ENCODE peak calls at places on chromosomes 12 and 14, in seven cellular contexts. R is CD8-positive, alpha-beta T cell; H is activated naive CD4-positive, alpha-beta T cell treated with anti-CD3 and anti-CD28 coated beads for 36 hours; I is NCI-H345; B is thoracic aorta; W is Jurkat, Clone E6-1; C is NCI-H2029 treated with DMSO at 0.1 percent for 48 hours. A is an unnamed sample.

GRCh38 chr14:98963610-98964009 is 308.4 kb downstream of the BCL11B start:
- DNase-seq in B (no peak), R (no peak), C (no peak), I (no peak), W (no peak), H (no peak), A (no peak)

GRCh38 chr12:28175098-28175589 is 15.1 kb upstream of the CCDC91 start:
- DNase-seq in H (no peak), R (no peak), I (no peak), C (no peak), W (no peak), B (no peak), A (no peak)

GRCh38 chr14:104982548-104983230 is 2.9 kb upstream of the CLBA1 start:
- DNase-seq in W (no peak), I (no peak), B (no peak), R (no peak), H (no peak), C (no peak), A (no peak)

GRCh38 chr12:8145754-8146415 is 10.9 kb upstream of the ZNF705A start:
- DNase-seq in C (no peak), W (no peak), H (no peak), B (peak; percentile 22), I (no peak), R (no peak), A (no peak)

GRCh38 chr12:78951746-78952532 is 87.4 kb downstream of the SYT1 start:
- DNase-seq in I (peak; percentile 58), B (no peak), H (no peak), R (no peak), W (no peak), C (peak; percentile 69), A (no peak)

GRCh38 chr12:93894391-93895095 is 217.4 kb downstream of the CRADD start:
- DNase-seq in H (no peak), I (no peak), C (no peak), B (peak; percentile 75), W (no peak), R (no peak), A (no peak)

GRCh38 chr12:58029260-58029659 is 87.9 kb downstream of the ATP23 start:
- DNase-seq in R (no peak), C (no peak), I (no peak), B (no peak), W (no peak), H (no peak), A (no peak)

GRCh38 chr12:90585640-90586304 is 369.2 kb downstream of the CCER1 start:
- DNase-seq in B (no peak), W (no peak), I (no peak), H (no peak), R (no peak), C (no peak), A (no peak)

GRCh38 chr14:55638665-55639064 is 58.7 kb downstream of the KTN1 start:
- DNase-seq in H (no peak), I (no peak), R (no peak), C (no peak), W (no peak), B (no peak), A (no peak)

GRCh38 chr12:20350495-20350894 is 17.8 kb upstream of the PDE3A start:
- DNase-seq in C (no peak), W (no peak), H (no peak), I (no peak), R (no peak), B (no peak), A (no peak)

GRCh38 chr14:42855159-42855558 is 1248.5 kb downstream of the LRFN5 start:
- DNase-seq in B (no peak), R (no peak), H (no peak), I (no peak), W (no peak), C (no peak), A (no peak)

GRCh38 chr12:51834411-51834810 is 14.1 kb downstream of the FIGNL2 start:
- DNase-seq in R (no peak), H (no peak), W (no peak), I (no peak), B (no peak), C (no peak), A (no peak)

GRCh38 chr12:76948895-76949294 is 70.1 kb upstream of the CSRP2 start:
- DNase-seq in I (no peak), C (no peak), B (no peak), R (no peak), W (no peak), H (no peak), A (no peak)

GRCh38 chr14:71754422-71755095 is 177.7 kb upstream of the RGS6 start:
- DNase-seq in R (no peak), W (no peak), H (no peak), I (no peak), B (no peak), C (no peak), A (no peak)

GRCh38 chr14:31877333-31877798 is 199.7 kb upstream of the ARHGAP5 start:
- DNase-seq in C (no peak), H (no peak), W (no peak), R (no peak), I (no peak), B (no peak), A (no peak)

GRCh38 chr12:71626098-71626497 is 37.5 kb downstream of the ZFC3H1 start:
- DNase-seq in R (no peak), B (no peak), C (no peak), W (no peak), H (no peak), I (no peak), A (no peak)

GRCh38 chr14:39050389-39050788 is 52.6 kb downstream of the SEC23A start:
- DNase-seq in W (no peak), H (no peak), R (no peak), I (no peak), C (no peak), B (no peak), A (no peak)

GRCh38 chr12:38588618-38589309 is 272.2 kb downstream of the ALG10B start:
- DNase-seq in W (no peak), H (no peak), B (no peak), I (no peak), C (no peak), R (no peak), A (no peak)

GRCh38 chr14:105478624-105479305 is 4.1 kb downstream of the CRIP2 start:
- DNase-seq in R (no peak), I (no peak), W (no peak), C (no peak), B (no peak), H (no peak), A (no peak)

GRCh38 chr14:73394317-73394716 is 64.0 kb downstream of the NUMB start:
- DNase-seq in I (no peak), R (no peak), C (no peak), B (no peak), H (no peak), W (no peak), A (no peak)

GRCh38 chr12:12488823-12489528 is 73.7 kb downstream of the DUSP16 start:
- DNase-seq in I (no peak), C (no peak), W (no peak), R (no peak), H (no peak), B (no peak), A (no peak)

GRCh38 chr12:4164591-4165558 is 108.7 kb upstream of the CCND2 start:
- DNase-seq in B (no peak), H (peak; percentile 81), I (no peak), C (no peak), W (no peak), R (peak; percentile 46), A (no peak)

GRCh38 chr12:101925352-101925751 is 48.0 kb downstream of the DRAM1 start:
- DNase-seq in I (no peak), C (no peak), R (no peak), H (no peak), B (peak; percentile 8), W (no peak), A (no peak)

GRCh38 chr12:62808166-62808879 is 126.6 kb downstream of the PPM1H start:
- DNase-seq in B (no peak), I (no peak), H (no peak), R (no peak), C (no peak), W (peak; percentile 57), A (no peak)

GRCh38 chr12:61213646-61214045 is 1046.6 kb upstream of the USP15 start:
- DNase-seq in R (no peak), I (no peak), W (no peak), B (no peak), H (no peak), C (peak; percentile 74), A (no peak)

GRCh38 chr14:68366656-68367055 is 426.2 kb downstream of the ZFP36L1 start:
- DNase-seq in B (no peak), H (no peak), C (no peak), R (no peak), I (no peak), W (no peak), A (no peak)

GRCh38 chr14:64303471-64303917 is 9.3 kb upstream of the ESR2 start:
- DNase-seq in B (no peak), C (peak; percentile 60), W (peak; percentile 47), R (no peak), H (no peak), I (peak; percentile 63), A (peak; percentile 32)

GRCh38 chr14:104550849-104551728 is 28.5 kb upstream of the C14orf180 start:
- DNase-seq in B (no peak), I (no peak), H (peak; percentile 2), R (no peak), C (no peak), W (no peak), A (no peak)

GRCh38 chr12:67663121-67663520 is 14.6 kb downstream of the DYRK2 start:
- DNase-seq in I (no peak), C (no peak), R (no peak), H (no peak), B (no peak), W (no peak), A (no peak)

GRCh38 chr12:39619316-39619659 is 315 bp downstream of the ABCD2 start:
- DNase-seq in C (no peak), H (peak; percentile 47), W (no peak), B (no peak), R (peak; percentile 17), I (peak; percentile 80), A (no peak)

GRCh38 chr12:4564819-4565218 is 2.8 kb downstream of the DYRK4 start:
- DNase-seq in C (no peak), W (no peak), B (no peak), H (no peak), R (no peak), I (no peak), A (no peak)